ENCODE peak calls at places on chromosome 16, in four cellular contexts. N is myocyte, G is amniotic stem cell, Q is GDM1. V is an unnamed sample.

GRCh38 chr16:50884066-50884860 is 142.4 kb downstream of the CYLD start:
- DNase-seq in G (no peak), N (no peak), Q (no peak), V (no peak)

GRCh38 chr16:17392857-17393421 is 77.8 kb downstream of the XYLT1 start:
- DNase-seq in N (peak), G (no peak), Q (no peak), V (no peak)

GRCh38 chr16:50593410-50594139 is 45.4 kb downstream of the NKD1 start:
- DNase-seq in Q (peak), N (peak), G (no peak), V (no peak)

GRCh38 chr16:82924075-82924854 is 297.5 kb downstream of the CDH13 start:
- DNase-seq in G (no peak), N (no peak), Q (no peak), V (no peak)

GRCh38 chr16:57434003-57434402 is 13.2 kb downstream of the CIAPIN1 start:
- DNase-seq in G (no peak), N (no peak), Q (no peak), V (no peak)

GRCh38 chr16:89357055-89357454 is 133.3 kb downstream of the ANKRD11 start:
- DNase-seq in Q (no peak), G (no peak), N (no peak), V (no peak)

GRCh38 chr16:55470533-55471371 is 8.2 kb upstream of the MMP2 start:
- DNase-seq in G (no peak), N (peak), Q (no peak), V (no peak)

GRCh38 chr16:86959729-86960128 is 357.5 kb downstream of the C16orf95 start:
- DNase-seq in Q (no peak), G (no peak), N (no peak), V (no peak)

GRCh38 chr16:89241187-89242003 is 23.9 kb downstream of the ZNF778 start:
- DNase-seq in G (peak), Q (peak), N (peak), V (peak)

GRCh38 chr16:80347002-80347401 is 193.8 kb upstream of the DYNLRB2 start:
- DNase-seq in N (no peak), G (no peak), Q (no peak), V (no peak)

GRCh38 chr16:19588661-19589060 is 33.2 kb downstream of the VPS35L start:
- DNase-seq in N (no peak), Q (no peak), G (no peak), V (no peak)

GRCh38 chr16:15552507-15552906 is 90.4 kb downstream of the MARF1 start:
- DNase-seq in N (no peak), G (no peak), Q (no peak), V (no peak)